ENCODE peak calls at places on chromosomes 12 and 14, in six cellular contexts. One of them, this sample, is unnamed. For H3K9me2, the result is how much of the 10 kb centered on the place peaks cover.

GRCh38 chr12:127760996-127761395 is 506.0 kb upstream of the TMEM132C start:
- DNase-seq in Karpas-422: no peak
- DNase-seq in SK-N-SH: no peak
- DNase-seq in GM23248: no peak
- DNase-seq in PC-3: no peak
- DNase-seq in HCT116: no peak
- DNase-seq in this sample: no peak

GRCh38 chr12:52054231-52054837 is 3.1 kb downstream of the NR4A1 start:
- DNase-seq in SK-N-SH: no peak
- DNase-seq in HCT116: no peak
- DNase-seq in Karpas-422: no peak
- DNase-seq in PC-3: no peak
- DNase-seq in GM23248: no peak
- DNase-seq in this sample: no peak

GRCh38 chr12:51391047-51391837 is at the start of gene GALNT6:
- DNase-seq in Karpas-422: peak
- DNase-seq in GM23248: no peak
- DNase-seq in PC-3: peak
- DNase-seq in HCT116: no peak
- DNase-seq in SK-N-SH: peak
- DNase-seq in this sample: peak

GRCh38 chr14:89303452-89304435 is 113.3 kb downstream of the FOXN3 start:
- DNase-seq in GM23248: peak
- DNase-seq in SK-N-SH: no peak
- DNase-seq in PC-3: peak
- DNase-seq in HCT116: no peak
- DNase-seq in Karpas-422: peak
- DNase-seq in this sample: peak

GRCh38 chr12:108620236-108620879 is 13.3 kb downstream of the SELPLG start:
- DNase-seq in PC-3: no peak
- DNase-seq in Karpas-422: no peak
- DNase-seq in SK-N-SH: no peak
- DNase-seq in GM23248: peak
- DNase-seq in HCT116: no peak
- DNase-seq in this sample: no peak

GRCh38 chr12:13959131-13959734 is 22.2 kb downstream of the GRIN2B start:
- DNase-seq in GM23248: no peak
- DNase-seq in HCT116: no peak
- DNase-seq in Karpas-422: no peak
- DNase-seq in PC-3: no peak
- DNase-seq in SK-N-SH: no peak
- DNase-seq in this sample: no peak

GRCh38 chr12:65556676-65557424 is 267.4 kb upstream of the HMGA2 start:
- DNase-seq in PC-3: peak
- DNase-seq in SK-N-SH: peak
- DNase-seq in HCT116: peak
- DNase-seq in GM23248: peak
- DNase-seq in Karpas-422: peak
- DNase-seq in this sample: peak

GRCh38 chr12:22856120-22856699 is 231.2 kb downstream of the ETNK1 start:
- DNase-seq in Karpas-422: peak
- DNase-seq in SK-N-SH: peak
- DNase-seq in GM23248: peak
- DNase-seq in HCT116: peak
- DNase-seq in PC-3: peak
- DNase-seq in this sample: peak

GRCh38 chr12:57166971-57167371 is 19.6 kb upstream of the LRP1-AS start:
- DNase-seq in SK-N-SH: no peak
- DNase-seq in HCT116: no peak
- DNase-seq in Karpas-422: no peak
- DNase-seq in PC-3: peak
- DNase-seq in GM23248: peak
- DNase-seq in this sample: no peak

GRCh38 chr14:53495846-53496343 is 342.8 kb upstream of the DDHD1 start:
- DNase-seq in Karpas-422: no peak
- DNase-seq in HCT116: no peak
- DNase-seq in GM23248: no peak
- DNase-seq in SK-N-SH: no peak
- DNase-seq in PC-3: no peak
- DNase-seq in this sample: no peak

GRCh38 chr14:52112336-52113018 is 43.6 kb upstream of the NID2 start:
- DNase-seq in SK-N-SH: no peak
- DNase-seq in PC-3: peak
- DNase-seq in GM23248: peak
- DNase-seq in HCT116: no peak
- DNase-seq in Karpas-422: no peak
- DNase-seq in this sample: no peak

GRCh38 chr12:95415451-95415850 is 58.5 kb upstream of the METAP2 start:
- DNase-seq in HCT116: no peak
- DNase-seq in PC-3: no peak
- DNase-seq in SK-N-SH: no peak
- DNase-seq in Karpas-422: peak
- DNase-seq in GM23248: no peak
- DNase-seq in this sample: no peak

GRCh38 chr14:51395361-51395849 is 155.4 kb downstream of the TMX1 start:
- DNase-seq in Karpas-422: no peak
- DNase-seq in PC-3: peak
- DNase-seq in HCT116: no peak
- DNase-seq in SK-N-SH: peak
- DNase-seq in GM23248: peak
- DNase-seq in this sample: no peak

GRCh38 chr12:121124402-121125109 is 8.1 kb upstream of the P2RX7 start:
- DNase-seq in Karpas-422: no peak
- DNase-seq in GM23248: peak
- DNase-seq in PC-3: peak
- DNase-seq in SK-N-SH: no peak
- DNase-seq in HCT116: peak
- DNase-seq in this sample: no peak

GRCh38 chr14:72741836-72742681 is 151.8 kb downstream of the DPF3 start:
- DNase-seq in SK-N-SH: peak
- DNase-seq in Karpas-422: no peak
- DNase-seq in GM23248: no peak
- DNase-seq in HCT116: no peak
- DNase-seq in PC-3: no peak
- DNase-seq in this sample: no peak

GRCh38 chr14:68931063-68931462 is 48.0 kb downstream of the ACTN1 start:
- DNase-seq in HCT116: no peak
- DNase-seq in PC-3: no peak
- DNase-seq in Karpas-422: no peak
- DNase-seq in SK-N-SH: no peak
- DNase-seq in GM23248: no peak
- DNase-seq in this sample: no peak

GRCh38 chr14:106666341-106666740 is 1140.0 kb downstream of the TMEM121 start:
- DNase-seq in HCT116: no peak
- DNase-seq in SK-N-SH: no peak
- DNase-seq in GM23248: no peak
- DNase-seq in Karpas-422: no peak
- DNase-seq in PC-3: no peak
- DNase-seq in this sample: peak

GRCh38 chr12:24909667-24910066 is 39.2 kb downstream of the BCAT1 start:
- DNase-seq in SK-N-SH: no peak
- DNase-seq in GM23248: peak
- DNase-seq in HCT116: no peak
- DNase-seq in PC-3: no peak
- DNase-seq in Karpas-422: no peak
- DNase-seq in this sample: no peak

GRCh38 chr12:6167327-6168280 is 32.6 kb upstream of the CD9 start:
- DNase-seq in HCT116: peak
- DNase-seq in PC-3: peak
- DNase-seq in Karpas-422: peak
- DNase-seq in GM23248: peak
- DNase-seq in SK-N-SH: no peak
- DNase-seq in this sample: peak

GRCh38 chr12:109606261-109607028 is 32.9 kb downstream of the MVK start:
- DNase-seq in PC-3: no peak
- DNase-seq in Karpas-422: no peak
- DNase-seq in HCT116: no peak
- DNase-seq in SK-N-SH: peak
- DNase-seq in GM23248: no peak
- DNase-seq in this sample: no peak

GRCh38 chr12:8840938-8841633 is 18.7 kb downstream of the A2ML1 start:
- DNase-seq in Karpas-422: no peak
- DNase-seq in HCT116: no peak
- DNase-seq in SK-N-SH: no peak
- DNase-seq in GM23248: no peak
- DNase-seq in PC-3: no peak
- DNase-seq in this sample: no peak

GRCh38 chr12:111430418-111431353 is 25.0 kb downstream of the SH2B3 start:
- DNase-seq in HCT116: no peak
- DNase-seq in SK-N-SH: no peak
- DNase-seq in PC-3: no peak
- DNase-seq in GM23248: no peak
- DNase-seq in Karpas-422: no peak
- DNase-seq in this sample: peak

DNA sequence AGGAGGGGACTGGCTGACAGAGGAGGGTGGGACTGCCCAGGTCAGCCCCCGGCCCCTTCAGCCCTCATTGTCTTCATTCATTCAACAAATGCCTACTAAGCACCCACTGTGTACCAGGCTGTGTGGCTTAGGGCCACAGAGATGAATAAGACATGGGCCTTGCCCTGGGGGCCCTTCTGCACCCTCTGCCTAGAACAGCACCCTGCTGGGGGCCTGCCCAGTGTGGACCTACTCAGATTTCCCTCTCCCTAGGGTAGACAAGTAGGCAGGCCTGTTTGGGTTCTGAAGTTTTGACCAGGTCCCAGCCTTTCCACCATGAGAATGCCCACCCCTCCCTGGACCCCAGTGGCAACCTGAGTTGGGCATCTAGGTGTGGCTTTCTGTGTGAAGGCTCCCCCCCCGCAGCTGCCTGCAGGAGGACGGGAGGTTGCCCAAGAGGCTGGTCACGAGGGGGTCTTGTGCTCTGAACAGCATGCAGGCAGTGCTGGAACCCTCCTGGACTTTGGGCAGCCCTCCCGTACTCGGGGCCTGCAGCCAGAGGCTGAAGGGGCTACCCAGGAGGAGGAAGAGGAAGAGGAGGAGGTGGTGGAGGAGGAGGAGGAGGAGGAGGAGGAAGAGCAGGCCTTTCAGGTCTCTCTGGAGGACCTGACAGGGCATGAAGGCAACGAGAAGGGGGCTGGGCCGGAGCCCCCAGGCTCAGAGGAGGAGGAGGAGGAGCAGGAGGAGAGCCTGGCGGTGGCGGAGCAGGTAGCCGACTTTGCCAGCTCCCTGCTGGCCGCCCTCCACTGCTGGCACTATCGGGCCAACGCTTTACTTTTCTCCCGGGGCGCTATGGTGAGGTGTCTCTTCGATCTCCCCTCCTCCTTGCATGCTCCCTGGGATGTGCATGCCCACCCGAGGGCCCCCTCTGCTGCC is 33.4 kb downstream of the PLEKHG3 start:
- DNase-seq in Karpas-422: no peak
- DNase-seq in PC-3: no peak
- DNase-seq in SK-N-SH: no peak
- DNase-seq in GM23248: no peak
- DNase-seq in HCT116: no peak
- DNase-seq in this sample: no peak
- H3K9ac ChIP-seq in Karpas-422: no peak
- H3K9ac ChIP-seq in PC-3: no peak
- H3K9ac ChIP-seq in SK-N-SH: no peak
- H3K9ac ChIP-seq in GM23248: no peak
- H3K9ac ChIP-seq in HCT116: no peak
- H3K9ac ChIP-seq in this sample: no peak

GRCh38 chr14:98458702-98459101 is 813.3 kb downstream of the BCL11B start:
- DNase-seq in Karpas-422: no peak
- DNase-seq in PC-3: no peak
- DNase-seq in SK-N-SH: no peak
- DNase-seq in GM23248: no peak
- DNase-seq in HCT116: no peak
- DNase-seq in this sample: no peak
- H3K9me2 ChIP-seq in Karpas-422: under half
- H3K9me2 ChIP-seq in PC-3: under half
- H3K9me2 ChIP-seq in SK-N-SH: under half
- H3K9me2 ChIP-seq in GM23248: under half
- H3K9me2 ChIP-seq in HCT116: under half
- H3K9me2 ChIP-seq in this sample: under half

GRCh38 chr12:80567391-80567790 is 123.4 kb downstream of the PTPRQ start:
- DNase-seq in Karpas-422: no peak
- DNase-seq in HCT116: no peak
- DNase-seq in GM23248: peak
- DNase-seq in PC-3: no peak
- DNase-seq in SK-N-SH: no peak
- DNase-seq in this sample: no peak

GRCh38 chr12:80559766-80560165 is 115.7 kb downstream of the PTPRQ start:
- DNase-seq in PC-3: no peak
- DNase-seq in SK-N-SH: no peak
- DNase-seq in HCT116: no peak
- DNase-seq in GM23248: no peak
- DNase-seq in Karpas-422: no peak
- DNase-seq in this sample: no peak

GRCh38 chr12:80565276-80565675 is 121.2 kb downstream of the PTPRQ start:
- DNase-seq in GM23248: no peak
- DNase-seq in PC-3: no peak
- DNase-seq in Karpas-422: peak
- DNase-seq in SK-N-SH: no peak
- DNase-seq in HCT116: no peak
- DNase-seq in this sample: no peak
- H3K27ac ChIP-seq in GM23248: no peak
- H3K27ac ChIP-seq in PC-3: no peak
- H3K27ac ChIP-seq in Karpas-422: no peak
- H3K27ac ChIP-seq in SK-N-SH: peak
- H3K27ac ChIP-seq in HCT116: no peak
- H3K27ac ChIP-seq in this sample: no peak

DNA sequence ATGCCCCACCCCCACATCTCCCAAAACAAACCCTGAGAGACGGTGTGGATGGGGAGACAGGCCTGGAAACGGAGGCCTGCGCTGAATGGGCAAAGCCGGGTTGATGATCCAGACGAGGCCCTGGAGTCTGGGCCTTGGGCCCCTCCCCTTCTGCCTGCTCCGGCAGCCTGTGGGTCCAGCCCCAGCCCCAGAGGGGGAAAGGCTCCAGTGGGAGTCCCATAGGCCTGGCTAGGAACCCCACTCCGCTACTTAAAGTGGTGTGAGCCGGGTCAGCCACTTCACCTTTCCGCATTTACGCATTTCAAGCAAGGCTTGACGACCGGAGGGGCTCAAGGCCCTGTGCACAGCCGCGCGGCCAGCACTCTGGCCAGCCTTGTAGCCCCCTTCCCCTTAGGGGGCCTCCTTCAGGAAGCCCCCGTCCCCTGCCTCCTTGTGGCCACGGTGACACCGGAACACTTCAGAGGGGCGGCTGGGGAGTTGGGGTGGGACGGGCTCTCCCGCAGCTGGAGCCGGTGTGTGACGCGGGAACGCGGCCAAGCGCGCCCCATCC is 608 bp upstream of the TNFAIP2 start:
- DNase-seq in SK-N-SH: peak
- DNase-seq in PC-3: no peak
- DNase-seq in HCT116: no peak
- DNase-seq in Karpas-422: no peak
- DNase-seq in GM23248: peak
- DNase-seq in this sample: no peak
- H3K9ac ChIP-seq in SK-N-SH: peak
- H3K9ac ChIP-seq in PC-3: peak
- H3K9ac ChIP-seq in HCT116: peak
- H3K9ac ChIP-seq in Karpas-422: peak
- H3K9ac ChIP-seq in GM23248: peak
- H3K9ac ChIP-seq in this sample: no peak

This sample was measured in MM.1S.